ENCODE peak calls at places on chromosomes 12 and 14, in ten cellular contexts. Q is adrenal gland, A is K562, N is thyroid gland, K is sigmoid colon, J is breast epithelium, I is esophagus squamous epithelium, P is A549, R is Peyer's patch, O is heart left ventricle. T is an unnamed sample.

GRCh38 chr14:29274890-29275651 is 508.5 kb downstream of the FOXG1 start:
- DNase-seq in Q (no peak), A (no peak), N (no peak), K (no peak), J (no peak), I (no peak), P (no peak), R (no peak), O (no peak), T (no peak)

GRCh38 chr14:25034803-25035681 is 14.9 kb downstream of the STXBP6 start:
- DNase-seq in Q (no peak), A (no peak), N (no peak), K (no peak), J (no peak), I (no peak), P (no peak), R (no peak), O (no peak), T (no peak)

GRCh38 chr12:16385779-16386646 is 38.6 kb downstream of the MGST1 start:
- DNase-seq in Q (peak), A (no peak), N (peak), K (peak), J (no peak), I (no peak), P (peak), R (no peak), O (no peak), T (peak)

GRCh38 chr12:50006754-50007442 is 18.4 kb downstream of the RACGAP1 start:
- DNase-seq in Q (no peak), A (no peak), N (no peak), K (no peak), J (no peak), I (no peak), P (no peak), R (no peak), O (no peak), T (no peak)

GRCh38 chr12:3456809-3457208 is 34.2 kb upstream of the PRMT8 start:
- DNase-seq in Q (no peak), A (no peak), N (no peak), K (no peak), J (no peak), I (no peak), P (no peak), R (no peak), O (no peak), T (no peak)

GRCh38 chr12:114687802-114688201 is 3.8 kb upstream of the TBX3 start:
- DNase-seq in Q (no peak), A (no peak), N (no peak), K (no peak), J (no peak), I (no peak), P (no peak), R (no peak), O (no peak), T (no peak)

GRCh38 chr12:57756406-57757341 is 1.8 kb downstream of the MARCHF9 start:
- DNase-seq in Q (no peak), A (peak), N (peak), K (peak), J (no peak), I (no peak), P (peak), R (peak), O (no peak), T (peak)

GRCh38 chr12:3655331-3655900 is 97.5 kb downstream of the CRACR2A start:
- DNase-seq in Q (no peak), A (peak), N (peak), K (no peak), J (no peak), I (no peak), P (peak), R (no peak), O (no peak), T (peak)

GRCh38 chr14:39023939-39024871 is 78.8 kb downstream of the SEC23A start:
- DNase-seq in Q (no peak), A (no peak), N (no peak), K (no peak), J (no peak), I (no peak), P (no peak), R (no peak), O (no peak), T (no peak)

GRCh38 chr14:31965735-31966598 is 111.1 kb upstream of the ARHGAP5 start:
- DNase-seq in Q (peak), A (peak), N (no peak), K (no peak), J (no peak), I (no peak), P (no peak), R (no peak), O (no peak), T (peak)

GRCh38 chr14:96083667-96084320 is 44.6 kb downstream of the C14orf132 start:
- DNase-seq in Q (no peak), A (no peak), N (peak), K (peak), J (peak), I (no peak), P (no peak), R (no peak), O (no peak), T (no peak)

GRCh38 chr12:4178424-4179184 is 95.0 kb upstream of the CCND2 start:
- DNase-seq in Q (no peak), A (no peak), N (no peak), K (no peak), J (no peak), I (no peak), P (no peak), R (no peak), O (no peak), T (no peak)

GRCh38 chr14:21711360-21711961 is 37.8 kb upstream of the OR4E1 start:
- DNase-seq in Q (no peak), A (peak), N (peak), K (no peak), J (no peak), I (no peak), P (peak), R (no peak), O (no peak), T (peak)

GRCh38 chr12:130009961-130010360 is 106.1 kb upstream of the TMEM132D start:
- DNase-seq in Q (no peak), A (no peak), N (no peak), K (no peak), J (no peak), I (no peak), P (no peak), R (no peak), O (no peak), T (no peak)

GRCh38 chr12:99131761-99132199 is 486.7 kb downstream of the APAF1 start:
- DNase-seq in Q (peak), A (no peak), N (no peak), K (no peak), J (no peak), I (no peak), P (no peak), R (no peak), O (peak), T (no peak)

GRCh38 chr12:123115409-123116111 is 35.3 kb downstream of the PITPNM2 start:
- DNase-seq in Q (peak), A (no peak), N (peak), K (peak), J (no peak), I (no peak), P (no peak), R (peak), O (peak), T (no peak)

GRCh38 chr12:122064780-122065588 is 13.6 kb upstream of the MLXIP start:
- DNase-seq in Q (peak), A (peak), N (peak), K (peak), J (no peak), I (no peak), P (no peak), R (no peak), O (peak), T (no peak)

GRCh38 chr12:30269491-30269890 is 426.2 kb downstream of the IPO8 start:
- DNase-seq in Q (no peak), A (no peak), N (no peak), K (no peak), J (no peak), I (no peak), P (no peak), R (no peak), O (no peak), T (no peak)

GRCh38 chr12:4296749-4297148 is 23.2 kb downstream of the CCND2 start:
- DNase-seq in Q (peak), A (no peak), N (peak), K (no peak), J (no peak), I (no peak), P (no peak), R (no peak), O (no peak), T (no peak)

GRCh38 chr12:225012-225411 is 11.1 kb upstream of the SLC6A12 start:
- DNase-seq in Q (no peak), A (no peak), N (no peak), K (no peak), J (peak), I (no peak), P (no peak), R (no peak), O (no peak), T (no peak)

GRCh38 chr12:42238240-42239140 is at the start of gene YAF2:
- DNase-seq in Q (peak), A (peak), N (peak), K (peak), J (peak), I (peak), P (peak), R (peak), O (peak), T (peak)
- TF ChIP-seq POLR2A in Q (peak), A (peak), N (peak), K (no peak), J (no peak), I (peak), P (peak), R (peak), O (peak), T (peak)

GRCh38 chr14:81220767-81221578 is at the start of gene GTF2A1:
- DNase-seq in Q (peak), A (peak), N (peak), K (peak), J (peak), I (peak), P (peak), R (peak), O (peak), T (peak)
- TF ChIP-seq POLR2A in Q (peak), A (peak), N (peak), K (peak), J (peak), I (peak), P (peak), R (peak), O (peak), T (peak)

GRCh38 chr14:68794856-68795601 is 2.2 kb upstream of the ZFP36L1 start:
- DNase-seq in Q (peak), A (peak), N (peak), K (peak), J (no peak), I (no peak), P (no peak), R (peak), O (peak), T (peak)
- TF ChIP-seq POLR2A in Q (no peak), A (peak), N (no peak), K (no peak), J (no peak), I (no peak), P (no peak), R (no peak), O (no peak), T (peak)

DNA sequence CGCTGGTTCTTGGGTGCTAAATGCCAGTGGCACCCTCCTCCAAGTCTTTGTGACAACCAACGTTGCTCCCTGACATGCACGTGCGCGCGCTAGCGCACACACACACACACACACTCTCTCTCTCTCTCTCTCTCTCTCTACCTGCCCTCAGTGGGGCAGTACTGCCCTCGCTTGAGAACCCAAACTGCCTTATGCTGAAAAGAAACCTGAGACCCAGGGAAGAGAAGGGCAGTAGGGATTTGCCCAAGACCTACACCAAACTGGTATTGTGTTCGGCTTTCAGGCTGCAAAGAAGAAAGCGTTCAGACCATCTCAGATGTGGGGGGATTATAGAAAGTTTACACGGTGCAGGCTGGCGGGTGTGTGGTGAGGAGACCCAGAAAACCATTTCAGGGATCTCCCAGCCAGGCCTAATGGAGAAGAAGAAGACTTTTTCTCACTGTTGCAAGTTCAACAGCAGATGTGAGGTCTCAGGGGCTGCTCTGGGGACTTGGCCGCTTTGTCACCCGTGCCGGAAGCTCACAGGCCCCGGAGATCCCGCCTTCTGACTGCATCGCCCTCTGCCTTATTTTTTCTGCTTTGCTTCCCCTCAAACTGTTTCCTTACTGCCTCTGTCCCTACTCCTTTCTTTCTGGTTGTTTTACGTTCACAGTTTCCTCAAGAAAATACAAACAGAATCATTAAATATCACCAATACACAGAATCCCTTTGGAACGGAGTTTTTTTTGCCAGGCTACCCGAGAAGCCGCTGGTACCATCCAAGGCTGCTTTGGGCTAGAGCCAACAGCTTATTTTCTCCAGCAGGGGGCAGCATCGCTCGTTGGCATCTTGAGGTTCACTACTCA is 82.4 kb downstream of the PPM1A start:
- DNase-seq in Q (peak), A (peak), N (peak), K (no peak), J (peak), I (no peak), P (peak), R (peak), O (peak), T (peak)
- TF ChIP-seq POLR2A in Q (no peak), A (peak), N (no peak), K (no peak), J (no peak), I (no peak), P (no peak), R (no peak), O (no peak), T (peak)

GRCh38 chr14:57574617-57575288 is 81.1 kb upstream of the CCDC198 start:
- DNase-seq in Q (no peak), A (no peak), N (no peak), K (no peak), J (no peak), I (no peak), P (no peak), R (no peak), O (no peak), T (no peak)
- TF ChIP-seq POLR2A in Q (no peak), A (no peak), N (no peak), K (no peak), J (no peak), I (no peak), P (no peak), R (no peak), O (no peak), T (no peak)

DNA sequence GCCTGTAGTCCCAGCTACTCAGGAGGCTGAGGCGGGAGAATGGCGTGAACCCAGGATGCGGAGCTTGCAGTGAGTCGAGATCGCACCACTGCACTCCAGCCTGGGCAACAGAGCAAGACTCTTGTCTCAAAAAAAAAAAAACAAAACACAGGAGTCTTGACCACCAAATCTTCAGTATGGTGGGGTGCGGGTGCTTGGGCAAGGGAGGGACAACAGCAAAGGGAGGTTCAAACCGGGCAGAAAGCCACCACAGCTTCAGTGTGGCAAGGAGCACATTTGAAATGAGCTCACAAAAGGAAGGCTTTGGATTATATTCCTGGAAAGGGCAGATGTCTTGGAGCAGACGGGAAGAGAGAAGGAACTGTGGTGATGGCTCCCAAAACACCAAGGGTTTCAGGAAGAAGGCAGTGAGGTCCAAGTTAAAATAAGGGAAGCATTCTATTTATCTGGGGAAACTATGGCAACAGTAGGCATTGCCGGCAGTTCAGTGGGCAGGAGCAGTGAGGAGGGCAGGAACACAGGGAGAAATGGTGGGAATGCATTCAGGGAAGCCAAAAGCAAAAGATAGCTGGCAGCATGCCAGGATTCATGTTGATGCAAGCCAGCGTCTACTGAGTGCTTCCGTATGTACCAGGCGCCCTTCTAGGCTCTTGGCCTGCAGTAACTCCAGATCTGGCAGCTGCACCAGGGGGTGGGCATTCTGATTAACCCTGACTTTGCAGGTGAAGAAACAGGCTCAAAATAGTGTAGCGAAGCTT is 51.0 kb upstream of the SRSF5 start:
- DNase-seq in Q (peak), A (no peak), N (peak), K (peak), J (peak), I (no peak), P (no peak), R (no peak), O (peak), T (peak)
- TF ChIP-seq POLR2A in Q (no peak), A (peak), N (no peak), K (no peak), J (no peak), I (no peak), P (no peak), R (no peak), O (no peak), T (no peak)